ENCODE peak calls at places on chromosome 17, in five cellular contexts. P is GM23338, U is HL-60, L is A549, J is HCT116. V is an unnamed sample.

GRCh38 chr17:16887523-16888095 is 84.3 kb downstream of the TNFRSF13B start:
- DNase-seq in P (no peak), U (no peak), L (no peak), J (no peak), V (no peak)

GRCh38 chr17:18141210-18141803 is 32.8 kb downstream of the MYO15A start:
- DNase-seq in P (peak), U (peak), L (peak), J (no peak), V (peak)

GRCh38 chr17:79800325-79801155 is 3.7 kb upstream of the CBX8 start:
- DNase-seq in P (peak), U (peak), L (no peak), J (peak), V (peak)

GRCh38 chr17:45946841-45947256 is 52.2 kb upstream of the STH start:
- DNase-seq in P (no peak), U (no peak), L (no peak), J (no peak), V (no peak)

GRCh38 chr17:17468217-17469010 is 8.4 kb upstream of the MED9 start:
- DNase-seq in P (no peak), U (no peak), L (no peak), J (no peak), V (no peak)

GRCh38 chr17:63911657-63912100 is 621 bp upstream of the CSHL1 start:
- DNase-seq in P (peak), U (peak), L (peak), J (peak), V (peak)

GRCh38 chr17:610285-610684 is 104.4 kb downstream of the VPS53 start:
- DNase-seq in P (no peak), U (no peak), L (no peak), J (no peak), V (no peak)

GRCh38 chr17:64499805-64500486 is 3.1 kb upstream of the POLG2 start:
- DNase-seq in P (no peak), U (no peak), L (peak), J (no peak), V (no peak)

GRCh38 chr17:59804910-59805381 is 87.8 kb downstream of the TUBD1 start:
- DNase-seq in P (no peak), U (peak), L (peak), J (no peak), V (peak)

DNA sequence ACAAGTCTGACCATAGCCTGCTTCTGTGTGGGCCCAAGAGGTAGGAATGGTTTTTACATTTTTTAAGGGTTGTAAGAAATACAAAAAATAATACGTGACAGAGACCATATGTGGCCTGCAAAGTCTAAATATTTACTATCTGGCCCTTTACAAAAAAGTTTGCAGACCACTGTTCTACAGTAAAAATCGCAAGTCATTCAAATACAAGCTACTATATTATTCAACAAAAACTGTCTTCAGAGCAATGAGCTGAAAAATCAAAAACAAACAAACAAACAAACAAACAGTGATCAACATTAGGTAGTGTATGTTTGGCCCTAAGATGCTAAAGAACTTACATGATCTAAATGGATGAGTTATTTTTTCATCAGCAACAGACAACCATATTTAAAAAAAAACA is 32.5 kb downstream of the IKZF3 start:
- DNase-seq in P (no peak), U (no peak), L (no peak), J (no peak), V (no peak)
- TF ChIP-seq CTCF in P (no peak), U (no peak), L (no peak), J (no peak), V (no peak)

GRCh38 chr17:72407336-72408121 is 286.7 kb downstream of the SOX9 start:
- DNase-seq in P (peak), U (no peak), L (peak), J (peak), V (peak)
- TF ChIP-seq REST in P (no peak), U (no peak), L (no peak), J (no peak), V (peak)

GRCh38 chr17:2053380-2054261 is 1.3 kb upstream of the HIC1 start:
- DNase-seq in P (peak), U (no peak), L (peak), J (no peak), V (peak)
- TF ChIP-seq CTCF in P (peak), U (peak), L (peak), J (no peak), V (peak)

DNA sequence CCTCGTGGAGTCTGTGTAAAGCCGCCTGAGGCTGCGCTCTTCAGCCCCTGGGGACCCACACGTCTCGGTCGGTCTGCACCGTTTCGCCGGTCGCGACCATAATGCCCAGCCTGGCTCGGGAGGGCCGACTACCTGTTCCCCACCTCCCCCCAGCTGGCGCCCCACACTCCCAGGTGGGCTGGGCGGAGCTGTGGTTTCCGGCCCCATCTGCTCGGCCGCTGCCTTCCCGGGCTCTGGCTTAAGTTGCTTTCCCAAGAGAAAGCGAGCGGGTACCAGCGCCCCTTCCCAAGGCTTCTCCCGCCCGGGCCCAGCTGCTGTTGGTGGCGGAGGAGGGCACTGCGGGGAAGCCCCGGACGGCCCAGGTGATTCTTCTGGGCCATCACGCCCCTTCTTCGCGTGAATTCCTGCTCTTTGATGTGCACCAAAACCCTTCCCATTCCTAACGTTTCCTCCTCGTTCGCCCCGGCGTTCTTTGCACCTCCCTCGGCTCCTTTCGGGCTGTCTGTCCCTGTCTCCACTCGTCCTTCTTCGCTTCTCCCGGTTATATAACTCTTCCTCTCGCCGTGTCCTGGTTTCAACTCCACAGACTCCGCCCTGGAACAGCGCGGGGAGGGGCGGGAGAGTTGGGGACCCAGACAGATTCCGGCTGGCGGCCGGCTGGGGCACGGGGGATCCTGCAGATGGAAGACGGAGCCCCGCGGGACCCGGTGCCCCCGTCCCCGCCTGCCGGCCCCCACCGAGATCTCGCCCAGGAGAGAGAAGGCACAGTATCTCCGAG is 2.0 kb downstream of the KDM6B start:
- DNase-seq in P (peak), U (peak), L (peak), J (no peak), V (peak)
- TF ChIP-seq REST in P (no peak), U (no peak), L (no peak), J (no peak), V (no peak)

DNA sequence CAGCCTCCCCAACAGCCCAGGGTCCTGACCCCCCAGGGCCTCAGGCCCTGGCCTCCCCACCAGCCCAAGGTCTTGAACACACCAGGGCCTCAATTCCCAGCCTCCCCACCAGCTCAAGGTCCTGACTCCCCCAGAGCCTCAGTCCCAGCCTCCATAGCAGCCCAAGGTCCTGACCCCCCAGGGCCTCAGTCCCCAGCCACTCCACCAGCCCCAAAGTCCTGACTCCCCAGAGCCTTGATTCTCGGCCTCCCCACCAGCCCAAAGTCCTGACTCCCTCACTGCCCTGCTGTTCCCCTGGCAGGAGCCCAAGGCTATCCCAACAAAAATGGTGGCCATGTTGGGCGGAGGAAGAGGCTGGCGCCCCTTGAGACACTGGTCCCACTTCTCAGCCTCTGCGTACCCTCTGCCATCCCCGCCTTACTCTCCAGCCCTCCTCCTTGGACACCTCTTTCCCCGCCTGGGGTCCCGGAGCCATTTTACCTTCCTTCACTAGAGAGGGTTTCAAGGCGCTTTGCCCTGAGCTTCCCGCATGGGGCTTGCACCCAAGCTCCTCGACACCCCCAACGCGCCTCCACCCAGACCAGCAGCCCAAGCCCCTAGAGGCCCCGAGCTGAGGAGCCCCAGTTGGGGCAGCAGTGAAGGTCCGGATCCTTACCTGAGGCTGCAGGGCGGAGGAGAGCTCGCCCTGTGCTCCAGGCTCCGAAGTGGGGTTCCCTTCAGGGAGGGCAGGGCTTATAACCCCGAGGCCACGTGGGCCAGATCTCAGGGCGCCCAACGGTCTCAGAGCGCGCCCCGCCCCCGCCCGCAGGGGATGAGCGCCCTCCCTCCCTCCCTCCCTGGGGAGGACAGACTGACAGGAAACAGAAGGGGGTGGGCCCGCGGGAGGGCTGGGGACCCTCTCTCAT is 3.5 kb upstream of the TSPOAP1 start:
- DNase-seq in P (no peak), U (peak), L (no peak), J (no peak), V (peak)
- TF ChIP-seq CTCF in P (no peak), U (no peak), L (no peak), J (no peak), V (no peak)

GRCh38 chr17:82029990-82030469 is 1.4 kb upstream of the RAC3 start:
- DNase-seq in P (no peak), U (no peak), L (no peak), J (no peak), V (no peak)

GRCh38 chr17:82031885-82032627 is 578 bp downstream of the RAC3 start:
- DNase-seq in P (peak), U (peak), L (no peak), J (no peak), V (peak)

GRCh38 chr17:82029391-82029790 is 2.1 kb upstream of the RAC3 start:
- DNase-seq in P (no peak), U (no peak), L (no peak), J (no peak), V (no peak)

GRCh38 chr17:82030470-82031302 is 792 bp upstream of the RAC3 start:
- DNase-seq in P (peak), U (peak), L (peak), J (peak), V (peak)

GRCh38 chr17:82031303-82031884 is at the start of gene RAC3:
- DNase-seq in P (peak), U (no peak), L (no peak), J (no peak), V (peak)
- TF ChIP-seq REST in P (no peak), U (no peak), L (no peak), J (no peak), V (no peak)

GRCh38 chr17:44636562-44636961 is 19.7 kb upstream of the MEIOC start:
- DNase-seq in P (peak), U (peak), L (peak), J (peak), V (peak)
- TF ChIP-seq CTCF in P (peak), U (peak), L (peak), J (peak), V (peak)

V was measured in SK-N-SH.